ENCODE peak calls at places on chromosome 6, in eight cellular contexts. Y is KBM-7; V is ovary; T is stimulated activated CD4-positive, alpha-beta T cell treated with anti-CD3 and anti-CD28 coated beads, Interleukin-4, amount 100 ng/mL, for 4 hours; G is HTR-8/SVneo; P is tibial nerve; J is NAMALWA; D is activated effector memory CD4-positive, alpha-beta T cell treated with anti-CD3 and anti-CD28 coated beads, Interleukin-2, amount 50 U/mL, for 16 hours. K is an unnamed sample.

GRCh38 chr6:147207851-147208754 is 3.9 kb downstream of the STXBP5 start:
- DNase-seq in J (no peak), T (no peak), V (no peak), D (no peak), Y (no peak), P (no peak), G (no peak), K (no peak)

GRCh38 chr6:156884306-156884705 is 107.1 kb downstream of the ARID1B start:
- DNase-seq in V (no peak), P (no peak), Y (no peak), D (no peak), G (no peak), J (no peak), T (no peak), K (no peak)

GRCh38 chr6:83273596-83273995 is 80.4 kb downstream of the RWDD2A start:
- DNase-seq in G (no peak), P (no peak), J (no peak), V (no peak), D (no peak), Y (no peak), T (no peak), K (no peak)

GRCh38 chr6:5995705-5996686 is 10.7 kb downstream of the NRN1 start:
- DNase-seq in Y (peak), J (no peak), G (peak), D (no peak), V (no peak), T (no peak), P (peak), K (no peak)

GRCh38 chr6:57072108-57072507 is 17.9 kb upstream of the ZNF451 start:
- DNase-seq in D (no peak), P (no peak), J (no peak), T (no peak), V (no peak), G (no peak), Y (no peak), K (no peak)

GRCh38 chr6:118574051-118574865 is 26.2 kb downstream of the PLN start:
- DNase-seq in Y (peak), J (no peak), D (no peak), V (no peak), G (no peak), T (no peak), P (no peak), K (no peak)

GRCh38 chr6:123802351-123802696 is 1.3 kb upstream of the NKAIN2 start:
- DNase-seq in J (no peak), V (no peak), G (no peak), P (no peak), T (no peak), D (no peak), Y (no peak), K (no peak)

GRCh38 chr6:104632565-104632964 is 227.2 kb downstream of the HACE1 start:
- DNase-seq in P (no peak), T (no peak), V (no peak), Y (no peak), G (no peak), D (no peak), J (no peak), K (no peak)

GRCh38 chr6:156828280-156828703 is 51.1 kb downstream of the ARID1B start:
- DNase-seq in D (no peak), Y (no peak), G (peak), P (no peak), V (peak), J (no peak), T (no peak), K (no peak)

GRCh38 chr6:39495640-39496039 is 173.1 kb upstream of the KCNK16 start:
- DNase-seq in G (no peak), P (no peak), Y (no peak), D (no peak), V (no peak), J (no peak), T (no peak), K (no peak)

GRCh38 chr6:19811397-19812079 is 25.6 kb upstream of the ID4 start:
- DNase-seq in T (no peak), Y (no peak), D (no peak), G (no peak), P (no peak), J (no peak), V (no peak), K (no peak)

GRCh38 chr6:146289816-146290588 is 253.6 kb upstream of the RAB32 start:
- DNase-seq in D (no peak), T (no peak), V (no peak), P (peak), Y (peak), J (no peak), G (peak), K (no peak)

GRCh38 chr6:37287519-37288157 is 29.7 kb upstream of the TMEM217 start:
- DNase-seq in V (no peak), J (no peak), D (no peak), G (no peak), T (no peak), P (no peak), Y (no peak), K (no peak)

GRCh38 chr6:128554302-128554701 is 33.9 kb upstream of the PTPRK start:
- DNase-seq in Y (no peak), D (no peak), P (no peak), J (no peak), V (no peak), G (no peak), T (no peak), K (no peak)

GRCh38 chr6:166489301-166490155 is 97.0 kb downstream of the RAMACL start:
- DNase-seq in G (no peak), Y (peak), P (no peak), T (no peak), J (no peak), V (no peak), D (no peak), K (no peak)

GRCh38 chr6:124742971-124743370 is 219.3 kb upstream of the RNF217 start:
- DNase-seq in D (no peak), G (no peak), J (no peak), Y (no peak), V (no peak), T (no peak), P (no peak), K (no peak)

GRCh38 chr6:170210026-170210390 is 80.9 kb downstream of the DLL1 start:
- DNase-seq in D (peak), J (no peak), T (no peak), Y (no peak), V (no peak), G (no peak), P (no peak), K (no peak)

GRCh38 chr6:35216412-35216732 is 2.6 kb downstream of the SCUBE3 start:
- DNase-seq in G (no peak), D (no peak), T (no peak), P (no peak), J (no peak), Y (no peak), V (no peak), K (no peak)

GRCh38 chr6:114096553-114097172 is 125.7 kb upstream of the HDAC2 start:
- DNase-seq in T (no peak), P (peak), Y (peak), V (no peak), G (peak), J (peak), D (no peak), K (peak)

GRCh38 chr6:18360188-18360587 is 27.0 kb upstream of the RNF144B start:
- DNase-seq in G (no peak), V (no peak), D (no peak), J (peak), T (no peak), Y (no peak), P (no peak), K (no peak)

GRCh38 chr6:164640946-164641345 is 668.5 kb downstream of the C6orf118 start:
- DNase-seq in J (peak), G (no peak), Y (no peak), P (no peak), T (no peak), V (no peak), D (no peak), K (no peak)

K was measured in T47D.